ENCODE peak calls at places on chromosomes 4 and X, in eight cellular contexts. V is germinal center; T is foreskin fibroblast; A is GDM1; G is DMS153; H is activated CD4-positive, CD25-positive, alpha-beta regulatory T cell treated with anti-CD3 and anti-CD28 coated beads, Interleukin-2, amount 50 U/mL, for 16 hours; C is lung microvascular endothelial cell; J is OCI-LY7. L is an unnamed sample.

GRCh38 chr4:134585972-134586371 is 384.4 kb upstream of the PABPC4L start:
- DNase-seq in V (no peak), T (no peak), A (no peak), G (no peak), H (no peak), C (peak), J (no peak), L (no peak)

GRCh38 chrX:108397627-108398392 is 40.4 kb downstream of the COL4A6 start:
- DNase-seq in V (no peak), T (peak), A (no peak), G (no peak), H (no peak), C (peak), J (no peak), L (peak)

GRCh38 chr4:152255437-152255836 is 280.5 kb downstream of the FBXW7 start:
- DNase-seq in V (no peak), T (peak), A (no peak), G (peak), H (no peak), C (peak), J (no peak), L (no peak)

GRCh38 chrX:48086119-48086518 is 14.7 kb upstream of the ZNF630 start:
- DNase-seq in V (no peak), T (no peak), A (no peak), G (no peak), H (no peak), C (no peak), J (no peak), L (no peak)

GRCh38 chr4:25815586-25815985 is 47.2 kb downstream of the SEL1L3 start:
- DNase-seq in V (no peak), T (no peak), A (no peak), G (no peak), H (no peak), C (no peak), J (no peak), L (no peak)

GRCh38 chrX:133660356-133660755 is 245.1 kb upstream of the GPC4 start:
- DNase-seq in V (no peak), T (peak), A (no peak), G (no peak), H (no peak), C (no peak), J (no peak), L (peak)

GRCh38 chrX:40849906-40850672 is 114.7 kb upstream of the MED14 start:
- DNase-seq in V (no peak), T (no peak), A (no peak), G (no peak), H (no peak), C (no peak), J (no peak), L (no peak)

GRCh38 chrX:9765072-9765736 is 443 bp downstream of the GPR143 start:
- DNase-seq in V (no peak), T (no peak), A (no peak), G (no peak), H (no peak), C (no peak), J (no peak), L (no peak)

GRCh38 chr4:2320152-2320551 is 58.2 kb upstream of the MXD4 start:
- DNase-seq in V (no peak), T (no peak), A (no peak), G (no peak), H (no peak), C (no peak), J (no peak), L (no peak)

GRCh38 chr4:57104706-57105560 is 5.3 kb downstream of the IGFBP7 start:
- DNase-seq in V (no peak), T (no peak), A (no peak), G (no peak), H (no peak), C (peak), J (no peak), L (no peak)

GRCh38 chr4:41174444-41174843 is 39.9 kb downstream of the APBB2 start:
- DNase-seq in V (no peak), T (peak), A (no peak), G (no peak), H (no peak), C (no peak), J (peak), L (no peak)

GRCh38 chr4:89136525-89136924 is 25.2 kb downstream of the TIGD2 start:
- DNase-seq in V (no peak), T (peak), A (no peak), G (no peak), H (no peak), C (peak), J (no peak), L (no peak)

GRCh38 chr4:37748546-37748945 is 62.4 kb upstream of the RELL1 start:
- DNase-seq in V (no peak), T (no peak), A (peak), G (peak), H (no peak), C (no peak), J (peak), L (no peak)

GRCh38 chrX:964831-965416 is 247.5 kb downstream of the CRLF2 start:
- DNase-seq in V (no peak), T (no peak), A (no peak), G (no peak), H (no peak), C (no peak), J (no peak), L (no peak)

GRCh38 chr4:90542216-90542615 is 415.0 kb downstream of the CCSER1 start:
- DNase-seq in V (no peak), T (no peak), A (no peak), G (peak), H (no peak), C (no peak), J (no peak), L (no peak)

GRCh38 chrX:75957107-75957610 is 172.1 kb upstream of the MAGEE2 start:
- DNase-seq in V (no peak), T (no peak), A (no peak), G (no peak), H (no peak), C (no peak), J (no peak), L (no peak)

GRCh38 chrX:15570145-15570544 is 30.6 kb downstream of the ACE2 start:
- DNase-seq in V (no peak), T (no peak), A (no peak), G (no peak), H (no peak), C (no peak), J (no peak), L (no peak)

GRCh38 chr4:144174401-144175067 is 34.0 kb upstream of the GYPA start:
- DNase-seq in V (peak), T (peak), A (peak), G (peak), H (no peak), C (peak), J (peak), L (peak)

GRCh38 chr4:17623451-17624001 is 9.1 kb downstream of the MED28 start:
- DNase-seq in V (no peak), T (peak), A (no peak), G (no peak), H (no peak), C (no peak), J (no peak), L (no peak)

GRCh38 chr4:38178666-38178995 is 218.4 kb downstream of the PTTG2 start:
- DNase-seq in V (no peak), T (no peak), A (no peak), G (no peak), H (no peak), C (no peak), J (no peak), L (no peak)

GRCh38 chr4:55540271-55540670 is 6.4 kb downstream of the CLOCK start:
- DNase-seq in V (no peak), T (no peak), A (no peak), G (no peak), H (no peak), C (no peak), J (no peak), L (no peak)

GRCh38 chr4:4875147-4875546 is 15.7 kb downstream of the MSX1 start:
- DNase-seq in V (no peak), T (no peak), A (no peak), G (no peak), H (no peak), C (no peak), J (no peak), L (no peak)

GRCh38 chrX:129831486-129831885 is 12.2 kb downstream of the ZDHHC9 start:
- DNase-seq in V (no peak), T (peak), A (no peak), G (peak), H (no peak), C (no peak), J (no peak), L (no peak)

GRCh38 chrX:151596282-151596681 is 32.8 kb downstream of the PASD1 start:
- DNase-seq in V (no peak), T (no peak), A (no peak), G (no peak), H (no peak), C (no peak), J (no peak), L (no peak)

GRCh38 chrX:73876897-73877296 is 313.9 kb downstream of the CHIC1 start:
- DNase-seq in V (no peak), T (no peak), A (no peak), G (no peak), H (no peak), C (no peak), J (no peak), L (no peak)

GRCh38 chr4:183765121-183765990 is 106.3 kb downstream of the TRAPPC11 start:
- DNase-seq in V (no peak), T (no peak), A (no peak), G (no peak), H (no peak), C (peak), J (no peak), L (no peak)

GRCh38 chr4:108590776-108591175 is 29.6 kb upstream of the RPL34 start:
- DNase-seq in V (no peak), T (peak), A (no peak), G (no peak), H (no peak), C (no peak), J (no peak), L (no peak)

GRCh38 chr4:111454961-111455360 is 690.3 kb upstream of the FAM241A start:
- DNase-seq in V (no peak), T (peak), A (no peak), G (no peak), H (no peak), C (no peak), J (no peak), L (no peak)

GRCh38 chrX:24242649-24243556 is 71.0 kb downstream of the SUPT20HL2 start:
- DNase-seq in V (no peak), T (peak), A (no peak), G (no peak), H (no peak), C (no peak), J (peak), L (peak)

GRCh38 chrX:121546317-121546716 is 498.9 kb downstream of the GLUD2 start:
- DNase-seq in V (no peak), T (no peak), A (no peak), G (no peak), H (no peak), C (no peak), J (no peak), L (no peak)

GRCh38 chr4:176671532-176671931 is 121.2 kb downstream of the VEGFC start:
- DNase-seq in V (no peak), T (no peak), A (no peak), G (no peak), H (no peak), C (peak), J (no peak), L (no peak)